ENCODE peak calls at places on chromosomes 13 and 19, in four cellular contexts. One of them, this sample, is unnamed. For H3K4me1, the result is how much of the 10 kb centered on the place peaks cover.

GRCh38 chr13:31096624-31097302 is 64.9 kb downstream of the HSPH1 start:
- DNase-seq in OCI-LY7: no peak
- DNase-seq in prostate gland: no peak
- DNase-seq in GM12878: no peak
- DNase-seq in this sample: no peak

GRCh38 chr13:113551081-113552000 is 33.2 kb upstream of the TFDP1 start:
- DNase-seq in GM12878: no peak
- DNase-seq in prostate gland: no peak
- DNase-seq in OCI-LY7: no peak
- DNase-seq in this sample: peak

GRCh38 chr19:50500753-50501151 is 10.2 kb downstream of the JOSD2 start:
- DNase-seq in OCI-LY7: no peak
- DNase-seq in GM12878: no peak
- DNase-seq in prostate gland: no peak
- DNase-seq in this sample: no peak

GRCh38 chr13:101529419-101529818 is 76.9 kb downstream of the ITGBL1 start:
- DNase-seq in prostate gland: no peak
- DNase-seq in OCI-LY7: no peak
- DNase-seq in GM12878: no peak
- DNase-seq in this sample: no peak

GRCh38 chr13:73133536-73133935 is 74.7 kb downstream of the KLF5 start:
- DNase-seq in prostate gland: peak
- DNase-seq in GM12878: no peak
- DNase-seq in OCI-LY7: no peak
- DNase-seq in this sample: no peak

GRCh38 chr13:107277911-107278310 is 710.0 kb upstream of the ARGLU1 start:
- DNase-seq in OCI-LY7: no peak
- DNase-seq in GM12878: no peak
- DNase-seq in prostate gland: no peak
- DNase-seq in this sample: no peak

GRCh38 chr13:79663420-79663819 is 182.5 kb downstream of the NDFIP2 start:
- DNase-seq in OCI-LY7: no peak
- DNase-seq in prostate gland: no peak
- DNase-seq in GM12878: no peak
- DNase-seq in this sample: no peak

GRCh38 chr19:16571689-16572331 is 405 bp downstream of the SLC35E1 start:
- DNase-seq in OCI-LY7: peak
- DNase-seq in prostate gland: peak
- DNase-seq in GM12878: no peak
- DNase-seq in this sample: no peak

GRCh38 chr19:44723952-44724319 is 24.6 kb upstream of the BCL3 start:
- DNase-seq in prostate gland: peak
- DNase-seq in GM12878: peak
- DNase-seq in OCI-LY7: peak
- DNase-seq in this sample: peak
- TF ChIP-seq CTCF in prostate gland: peak
- TF ChIP-seq CTCF in GM12878: peak
- TF ChIP-seq CTCF in OCI-LY7: peak
- TF ChIP-seq CTCF in this sample: peak

GRCh38 chr19:1267441-1268391 is 1.4 kb upstream of the CIRBP start:
- DNase-seq in prostate gland: peak
- DNase-seq in GM12878: no peak
- DNase-seq in OCI-LY7: peak
- DNase-seq in this sample: no peak

GRCh38 chr19:1266116-1266817 is 2.9 kb upstream of the CIRBP start:
- DNase-seq in GM12878: no peak
- DNase-seq in OCI-LY7: peak
- DNase-seq in prostate gland: peak
- DNase-seq in this sample: peak

GRCh38 chr19:1268392-1269064 is 604 bp upstream of the CIRBP start:
- DNase-seq in GM12878: no peak
- DNase-seq in prostate gland: peak
- DNase-seq in OCI-LY7: no peak
- DNase-seq in this sample: no peak

GRCh38 chr19:1265611-1266115 is 3.5 kb upstream of the CIRBP start:
- DNase-seq in OCI-LY7: no peak
- DNase-seq in prostate gland: peak
- DNase-seq in GM12878: no peak
- DNase-seq in this sample: no peak

DNA sequence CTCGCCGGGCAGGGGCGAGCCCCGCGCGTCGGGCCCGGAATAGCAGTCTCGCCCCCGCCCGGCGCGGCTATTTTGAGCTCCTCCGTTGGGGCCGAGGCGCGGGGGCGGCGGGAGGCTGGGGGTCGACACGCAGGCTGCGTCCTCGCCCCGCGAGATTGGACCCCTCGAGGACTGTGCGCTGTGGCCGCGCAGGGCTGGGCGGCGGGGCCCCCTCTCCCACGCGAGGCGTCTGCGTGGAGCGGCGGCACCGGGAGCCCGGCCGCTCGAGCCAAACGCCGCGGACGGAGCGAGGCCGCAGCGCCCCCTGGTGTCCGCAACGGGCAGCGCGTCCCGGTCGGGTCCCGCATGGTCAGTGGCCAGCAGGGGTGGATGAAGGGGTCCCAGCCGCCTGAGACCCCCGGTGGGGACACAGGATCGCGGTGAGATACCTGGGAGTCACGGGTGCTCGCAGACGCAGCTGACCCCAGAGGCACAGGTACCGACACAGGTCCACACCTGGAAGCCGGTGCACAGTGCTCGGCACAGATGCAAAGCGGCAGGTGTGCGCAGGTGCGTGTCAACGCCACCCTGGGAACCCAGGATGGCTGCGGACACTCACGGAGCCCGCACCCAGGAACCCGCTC is 2.2 kb upstream of the CIRBP start:
- DNase-seq in prostate gland: peak
- DNase-seq in GM12878: no peak
- DNase-seq in OCI-LY7: peak
- DNase-seq in this sample: peak
- H3K4me1 ChIP-seq in prostate gland: under half
- H3K4me1 ChIP-seq in GM12878: half or more
- H3K4me1 ChIP-seq in OCI-LY7: half or more
- H3K4me1 ChIP-seq in this sample: under half

DNA sequence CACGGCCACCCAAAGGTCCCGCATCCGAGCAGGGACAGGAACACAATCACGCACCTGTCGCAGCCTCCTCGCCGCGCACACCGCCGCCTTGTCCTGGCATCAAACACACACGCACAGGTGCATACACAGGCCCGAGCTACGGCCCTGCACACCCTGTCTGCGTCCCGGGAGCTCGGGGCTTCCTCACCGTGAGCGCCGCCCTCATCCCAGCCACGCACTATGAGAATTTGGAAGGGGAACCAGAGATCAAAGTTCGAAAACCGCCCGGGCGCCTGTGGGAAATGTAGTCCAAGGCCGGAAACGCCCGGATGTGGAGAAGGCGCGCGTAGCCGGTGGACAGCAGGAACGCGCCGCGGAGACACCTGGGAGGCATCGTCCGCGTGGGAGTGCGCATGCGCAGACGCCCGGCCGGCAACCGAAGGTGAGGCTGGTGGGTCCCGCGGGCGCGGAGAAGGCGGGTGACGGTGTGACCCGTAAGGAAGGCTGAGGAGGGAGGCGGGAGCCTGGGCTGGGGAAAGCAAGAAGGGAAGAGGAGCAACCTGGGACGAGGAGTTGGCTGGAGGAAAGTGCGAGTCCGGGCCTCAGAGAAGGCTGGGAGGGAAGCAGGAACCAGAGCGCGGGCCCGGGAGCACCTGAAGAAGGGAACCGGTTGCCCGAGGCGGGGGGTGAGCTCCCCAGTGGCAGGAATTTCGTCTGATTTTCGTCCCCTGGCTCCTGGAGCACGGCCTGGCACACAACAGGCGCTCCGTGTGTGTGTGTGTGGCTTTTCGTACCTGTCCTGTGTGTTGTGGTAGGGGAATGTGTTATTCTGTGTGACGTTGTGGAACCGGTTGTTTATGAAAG is at the start of gene ZNF567:
- DNase-seq in OCI-LY7: peak
- DNase-seq in GM12878: peak
- DNase-seq in prostate gland: peak
- DNase-seq in this sample: peak
- TF ChIP-seq CTCF in OCI-LY7: no peak
- TF ChIP-seq CTCF in GM12878: no peak
- TF ChIP-seq CTCF in prostate gland: no peak
- TF ChIP-seq CTCF in this sample: no peak

GRCh38 chr19:19474950-19475781 is 40.2 kb downstream of the TSSK6 start:
- DNase-seq in GM12878: no peak
- DNase-seq in prostate gland: no peak
- DNase-seq in OCI-LY7: no peak
- DNase-seq in this sample: no peak
- H3K4me1 ChIP-seq in GM12878: under half
- H3K4me1 ChIP-seq in prostate gland: under half
- H3K4me1 ChIP-seq in OCI-LY7: under half
- H3K4me1 ChIP-seq in this sample: under half

GRCh38 chr19:39052243-39052746 is 19.9 kb upstream of the FBXO27 start:
- DNase-seq in GM12878: no peak
- DNase-seq in OCI-LY7: peak
- DNase-seq in prostate gland: peak
- DNase-seq in this sample: peak
- TF ChIP-seq CTCF in GM12878: peak
- TF ChIP-seq CTCF in OCI-LY7: peak
- TF ChIP-seq CTCF in prostate gland: peak
- TF ChIP-seq CTCF in this sample: peak

GRCh38 chr13:41054212-41054877 is 7.0 kb upstream of the WBP4 start:
- DNase-seq in prostate gland: peak
- DNase-seq in GM12878: peak
- DNase-seq in OCI-LY7: peak
- DNase-seq in this sample: no peak

GRCh38 chr13:41054919-41055619 is 6.2 kb upstream of the WBP4 start:
- DNase-seq in GM12878: no peak
- DNase-seq in OCI-LY7: peak
- DNase-seq in prostate gland: no peak
- DNase-seq in this sample: no peak

GRCh38 chr13:41058229-41059070 is 2.9 kb upstream of the WBP4 start:
- DNase-seq in GM12878: no peak
- DNase-seq in OCI-LY7: no peak
- DNase-seq in prostate gland: no peak
- DNase-seq in this sample: no peak

GRCh38 chr13:41056996-41057711 is 4.2 kb upstream of the WBP4 start:
- DNase-seq in prostate gland: no peak
- DNase-seq in OCI-LY7: no peak
- DNase-seq in GM12878: no peak
- DNase-seq in this sample: no peak

GRCh38 chr13:41056194-41056593 is 5.1 kb upstream of the WBP4 start:
- DNase-seq in GM12878: no peak
- DNase-seq in prostate gland: no peak
- DNase-seq in OCI-LY7: no peak
- DNase-seq in this sample: no peak
- H3K4me1 ChIP-seq in GM12878: under half
- H3K4me1 ChIP-seq in prostate gland: under half
- H3K4me1 ChIP-seq in OCI-LY7: half or more
- H3K4me1 ChIP-seq in this sample: under half

DNA sequence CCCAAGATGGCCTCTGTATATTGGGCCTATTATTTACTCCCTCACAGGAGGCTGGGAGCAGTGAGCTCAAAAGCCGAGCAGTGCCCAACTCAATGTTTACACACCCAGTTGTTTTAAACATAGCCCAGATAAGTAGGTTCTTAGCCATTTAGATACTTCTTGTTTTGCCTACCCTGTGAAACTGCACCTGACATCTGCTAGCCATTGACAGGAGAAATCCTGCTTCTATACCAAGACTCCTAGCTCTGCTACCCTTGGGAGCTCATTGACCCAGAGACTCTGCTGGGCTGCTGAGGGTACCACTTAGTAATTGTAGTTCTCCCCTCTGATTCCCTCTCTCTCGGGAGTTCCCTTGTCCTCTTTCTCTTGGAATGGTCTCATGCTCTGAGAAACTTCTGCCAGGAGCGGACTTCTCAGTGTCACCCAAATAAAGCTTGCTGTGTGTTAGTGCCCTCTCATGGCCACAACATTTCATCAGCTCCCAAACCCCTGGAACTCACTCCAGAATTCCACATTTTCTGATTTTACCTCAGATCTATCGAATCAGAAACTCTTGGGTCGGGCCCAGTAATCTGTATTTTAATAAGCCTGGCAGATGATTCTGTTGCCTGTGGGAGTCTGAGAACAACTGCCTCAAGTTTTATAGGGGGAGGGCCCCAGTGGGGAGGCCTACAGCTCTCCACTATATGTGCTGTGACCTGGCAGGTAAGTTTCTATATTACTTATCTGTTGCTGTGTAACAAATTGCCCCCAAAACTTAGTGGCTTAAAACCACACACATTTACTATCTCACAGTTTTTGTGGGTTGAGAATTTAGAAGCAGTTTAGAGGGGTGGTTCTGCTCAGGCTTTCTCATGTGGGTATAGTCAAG is 221.1 kb downstream of the TDRD3 start:
- DNase-seq in OCI-LY7: no peak
- DNase-seq in prostate gland: no peak
- DNase-seq in GM12878: no peak
- DNase-seq in this sample: no peak
- TF ChIP-seq CTCF in OCI-LY7: peak
- TF ChIP-seq CTCF in prostate gland: peak
- TF ChIP-seq CTCF in GM12878: no peak
- TF ChIP-seq CTCF in this sample: no peak

This sample was measured in lung.